ENCODE peak calls at places on chromosomes 2 and 18, in eight cellular contexts. L is RWPE1; C is neural crest cell; V is colonic mucosa; E is CD4-positive, alpha-beta T cell; P is fibroblast of the aortic adventitia; Y is mammary epithelial cell; Z is HFFc6. H is an unnamed sample.

GRCh38 chr2:25251461-25252273 is 83.3 kb upstream of the POMC start:
- DNase-seq in L (peak; percentile 68), C (peak; percentile 53), V (peak; percentile 79), E (peak; percentile 31), P (no peak), Y (peak; percentile 27), Z (no peak), H (no peak)

GRCh38 chr2:10947005-10947440 is 35.3 kb downstream of the KCNF1 start:
- DNase-seq in L (peak; percentile 37), C (no peak), V (no peak), E (no peak), P (no peak), Y (peak; percentile 85), Z (peak; percentile 51), H (no peak)

GRCh38 chr2:173750831-173751230 is 214.3 kb downstream of the SP3 start:
- DNase-seq in L (no peak), C (no peak), V (no peak), E (no peak), P (no peak), Y (no peak), Z (no peak), H (no peak)

GRCh38 chr2:128491845-128492244 is 173.2 kb upstream of the HS6ST1 start:
- DNase-seq in L (no peak), C (no peak), V (no peak), E (no peak), P (no peak), Y (no peak), Z (no peak), H (no peak)

GRCh38 chr18:616380-616995 is 19.7 kb downstream of the CLUL1 start:
- DNase-seq in L (peak; percentile 41), C (no peak), V (no peak), E (no peak), P (peak; percentile 82), Y (peak; percentile 20), Z (peak; percentile 30), H (no peak)

GRCh38 chr2:121790276-121790956 is 35.0 kb downstream of the TSN start:
- DNase-seq in L (peak; percentile 94), C (no peak), V (no peak), E (no peak), P (peak; percentile 91), Y (peak; percentile 87), Z (peak; percentile 90), H (peak; percentile 72)

GRCh38 chr18:48854780-48855179 is 96.0 kb downstream of the SMAD7 start:
- DNase-seq in L (no peak), C (no peak), V (no peak), E (no peak), P (no peak), Y (no peak), Z (no peak), H (no peak)

GRCh38 chr2:72289283-72289682 is 141.6 kb upstream of the CYP26B1 start:
- DNase-seq in L (no peak), C (no peak), V (no peak), E (no peak), P (peak; percentile 32), Y (no peak), Z (peak; percentile 36), H (peak; percentile 21)

GRCh38 chr18:3966246-3966984 is 488.7 kb downstream of the DLGAP1 start:
- DNase-seq in L (no peak), C (no peak), V (no peak), E (no peak), P (peak; percentile 44), Y (no peak), Z (no peak), H (no peak)

GRCh38 chr2:184527058-184527457 is 71.3 kb upstream of the ZNF804A start:
- DNase-seq in L (no peak), C (no peak), V (no peak), E (no peak), P (no peak), Y (no peak), Z (no peak), H (no peak)

GRCh38 chr2:38723173-38723572 is 28.0 kb downstream of the SRSF7 start:
- DNase-seq in L (no peak), C (no peak), V (no peak), E (no peak), P (no peak), Y (no peak), Z (no peak), H (no peak)

GRCh38 chr2:70785137-70785911 is 5.1 kb downstream of the FIGLA start:
- DNase-seq in L (peak; percentile 34), C (peak; percentile 31), V (no peak), E (peak; percentile 9), P (peak; percentile 33), Y (no peak), Z (peak; percentile 22), H (no peak)

GRCh38 chr18:4455113-4455811 is at the start of gene DLGAP1:
- DNase-seq in L (no peak), C (peak; percentile 68), V (peak; percentile 49), E (no peak), P (peak; percentile 2), Y (peak; percentile 24), Z (no peak), H (no peak)

GRCh38 chr2:10278029-10278762 is 24.5 kb upstream of the HPCAL1 start:
- DNase-seq in L (no peak), C (no peak), V (peak; percentile 42), E (no peak), P (no peak), Y (peak; percentile 38), Z (peak; percentile 37), H (no peak)

GRCh38 chr2:124112966-124113365 is 87.9 kb downstream of the CNTNAP5 start:
- DNase-seq in L (peak; percentile 57), C (no peak), V (no peak), E (no peak), P (peak; percentile 54), Y (peak; percentile 7), Z (no peak), H (no peak)

GRCh38 chr18:12041561-12041960 is 52.1 kb upstream of the ANKRD62 start:
- DNase-seq in L (peak; percentile 31), C (no peak), V (no peak), E (no peak), P (peak; percentile 79), Y (peak; percentile 92), Z (peak; percentile 90), H (peak; percentile 73)

GRCh38 chr2:96897491-96898134 is 27.7 kb upstream of the SEMA4C start:
- DNase-seq in L (no peak), C (no peak), V (no peak), E (no peak), P (peak; percentile 22), Y (peak; percentile 72), Z (no peak), H (no peak)

GRCh38 chr2:96900237-96900636 is 30.4 kb upstream of the SEMA4C start:
- DNase-seq in L (no peak), C (no peak), V (no peak), E (no peak), P (no peak), Y (no peak), Z (no peak), H (no peak)

GRCh38 chr2:96899084-96899735 is 29.3 kb upstream of the SEMA4C start:
- DNase-seq in L (no peak), C (no peak), V (no peak), E (no peak), P (peak; percentile 13), Y (peak; percentile 68), Z (peak; percentile 19), H (no peak)

GRCh38 chr2:96898636-96899035 is 28.8 kb upstream of the SEMA4C start:
- DNase-seq in L (no peak), C (no peak), V (no peak), E (no peak), P (no peak), Y (no peak), Z (no peak), H (no peak)

GRCh38 chr2:96898135-96898505 is 28.2 kb upstream of the SEMA4C start:
- DNase-seq in L (no peak), C (no peak), V (no peak), E (no peak), P (no peak), Y (no peak), Z (no peak), H (no peak)
- TF ChIP-seq CTCF in L (no peak), C (no peak), V (no peak), E (no peak), P (no peak), Y (no peak), Z (no peak), H (no peak)

DNA sequence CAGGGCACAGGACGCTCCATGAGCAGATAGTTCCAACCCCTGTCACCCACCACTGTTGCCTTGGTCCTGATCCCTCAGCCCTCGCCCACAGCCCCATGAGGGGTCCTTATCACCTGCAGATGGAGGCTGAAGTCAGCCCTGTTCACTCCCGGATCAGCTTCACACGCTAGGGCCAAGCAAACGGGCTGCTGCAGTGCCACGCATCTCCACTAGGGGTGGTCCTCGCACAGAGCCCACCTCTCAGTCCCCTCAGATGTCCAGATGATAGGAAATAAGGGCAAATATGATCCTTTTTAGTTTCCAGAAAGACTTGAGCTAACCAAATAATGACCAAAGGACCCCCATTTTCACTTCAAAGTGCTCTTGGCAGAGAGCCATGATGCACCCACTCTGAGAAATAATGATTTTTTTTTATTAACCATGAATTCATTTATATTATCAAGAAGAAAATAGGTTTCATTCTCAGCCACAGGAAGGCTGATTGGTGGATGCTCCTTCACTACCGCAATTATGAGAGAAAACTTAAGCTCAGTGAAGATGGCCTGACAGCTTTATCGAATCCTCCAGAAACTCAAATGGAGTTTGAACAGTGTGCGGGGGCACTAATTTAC is 71.9 kb upstream of the KLHL29 start:
- DNase-seq in L (peak; percentile 14), C (peak; percentile 73), V (no peak), E (no peak), P (peak; percentile 10), Y (no peak), Z (no peak), H (no peak)
- TF ChIP-seq CTCF in L (peak; percentile 31), C (peak; percentile 69), V (no peak), E (peak; percentile 38), P (peak; percentile 73), Y (peak; percentile 41), Z (peak; percentile 81), H (peak; percentile 61)

GRCh38 chr2:90207454-90208058 is 1516.1 kb downstream of the RPIA start:
- DNase-seq in L (peak; percentile 59), C (no peak), V (no peak), E (no peak), P (peak; percentile 16), Y (no peak), Z (no peak), H (no peak)
- TF ChIP-seq CTCF in L (peak; percentile 11), C (no peak), V (peak; percentile 16), E (no peak), P (peak; percentile 24), Y (peak; percentile 30), Z (peak; percentile 47), H (peak; percentile 40)

GRCh38 chr2:240557101-240557751 is 562 bp downstream of the ANKMY1 start:
- DNase-seq in L (no peak), C (no peak), V (peak; percentile 22), E (no peak), P (no peak), Y (no peak), Z (no peak), H (no peak)

GRCh38 chr2:240557808-240558207 is at the start of gene ANKMY1:
- DNase-seq in L (peak; percentile 94), C (peak; percentile 74), V (peak; percentile 83), E (peak; percentile 47), P (peak; percentile 60), Y (peak; percentile 44), Z (peak; percentile 49), H (no peak)

GRCh38 chr2:240555541-240556250 is 2.1 kb downstream of the ANKMY1 start:
- DNase-seq in L (no peak), C (no peak), V (no peak), E (no peak), P (no peak), Y (no peak), Z (no peak), H (no peak)

GRCh38 chr2:240554767-240555493 is 2.9 kb downstream of the ANKMY1 start:
- DNase-seq in L (no peak), C (no peak), V (no peak), E (no peak), P (no peak), Y (no peak), Z (no peak), H (no peak)

GRCh38 chr2:240556553-240557100 is 1.2 kb downstream of the ANKMY1 start:
- DNase-seq in L (no peak), C (no peak), V (peak; percentile 58), E (peak; percentile 67), P (no peak), Y (peak; percentile 18), Z (peak; percentile 31), H (no peak)
- TF ChIP-seq CTCF in L (peak; percentile 40), C (peak; percentile 57), V (peak; percentile 28), E (peak; percentile 46), P (peak; percentile 55), Y (peak; percentile 59), Z (peak; percentile 74), H (peak; percentile 76)

H was measured in AG09309.